ENCODE peak calls at places on chromosome 15, in eight cellular contexts. B is amniotic stem cell, O is SK-MEL-5, G is M059J, F is GF-D8, U is H7, N is mesendoderm, S is ELR. V is an unnamed sample.

GRCh38 chr15:90131848-90132247 is 29.6 kb upstream of the IDH2 start:
- DNase-seq in F (no peak), U (no peak), N (no peak), O (no peak), S (no peak), B (no peak), G (no peak), V (no peak)

GRCh38 chr15:78979456-78980320 is 34.8 kb upstream of the CTSH start:
- DNase-seq in F (no peak), S (peak), G (peak), O (peak), N (peak), U (peak), B (peak), V (peak)

GRCh38 chr15:67063689-67064606 is 1.5 kb upstream of the SMAD3 start:
- DNase-seq in G (no peak), S (no peak), O (no peak), U (peak), B (no peak), F (no peak), N (peak), V (peak)

GRCh38 chr15:63030101-63030528 is 12.4 kb upstream of the TPM1 start:
- DNase-seq in N (no peak), G (no peak), S (no peak), U (no peak), O (no peak), F (no peak), B (no peak), V (no peak)

GRCh38 chr15:62853114-62853832 is 189.3 kb upstream of the TPM1 start:
- DNase-seq in N (no peak), U (no peak), B (no peak), G (peak), F (no peak), O (no peak), S (peak), V (no peak)

GRCh38 chr15:44591326-44591725 is 54.4 kb downstream of the EIF3J start:
- DNase-seq in B (no peak), G (no peak), S (no peak), F (no peak), O (no peak), N (no peak), U (no peak), V (no peak)

GRCh38 chr15:31869640-31870335 is 160.5 kb upstream of the CHRNA7 start:
- DNase-seq in B (no peak), N (peak), G (no peak), F (no peak), U (peak), O (peak), S (no peak), V (no peak)

GRCh38 chr15:57495037-57495436 is 96.7 kb upstream of the MYZAP start:
- DNase-seq in S (peak), O (no peak), F (no peak), G (no peak), B (no peak), U (no peak), N (peak), V (no peak)

GRCh38 chr15:36323607-36324006 is 255.8 kb upstream of the CDIN1 start:
- DNase-seq in F (no peak), B (no peak), U (no peak), G (peak), N (no peak), O (no peak), S (no peak), V (no peak)

GRCh38 chr15:101488300-101489164 is 975 bp downstream of the PCSK6 start:
- DNase-seq in O (no peak), S (no peak), G (no peak), U (peak), N (no peak), B (no peak), F (no peak), V (peak)

V was measured in K562.